ENCODE peak calls at places on chromosomes 3 and 15, in six cellular contexts. R is IMR-90, B is neuronal stem cell, V is H1, O is trophoblast cell, Q is mesenchymal stem cell. M is an unnamed sample.

GRCh38 chr3:139450155-139450554 is 26.2 kb downstream of the RBP2 start:
- DNase-seq in Q (no peak), V (no peak), R (no peak), O (no peak), B (no peak), M (no peak)

GRCh38 chr3:45100998-45101407 is 45.2 kb downstream of the CDCP1 start:
- DNase-seq in V (no peak), O (no peak), R (peak), B (no peak), Q (peak), M (no peak)

GRCh38 chr15:70470556-70471191 is 292.7 kb downstream of the UACA start:
- DNase-seq in R (no peak), Q (no peak), V (no peak), B (no peak), O (peak), M (no peak)

GRCh38 chr3:171878441-171879225 is 35.5 kb downstream of the TMEM212 start:
- DNase-seq in Q (peak), B (no peak), V (no peak), R (peak), O (no peak), M (no peak)

GRCh38 chr3:184526158-184526483 is 35.5 kb upstream of the EPHB3 start:
- DNase-seq in O (no peak), R (no peak), V (no peak), Q (no peak), B (no peak), M (no peak)

GRCh38 chr3:30934208-30934550 is 39.7 kb upstream of the GADL1 start:
- DNase-seq in O (no peak), V (no peak), B (no peak), Q (peak), R (peak), M (no peak)

GRCh38 chr15:98807262-98807661 is 158.9 kb downstream of the IGF1R start:
- DNase-seq in R (peak), Q (peak), B (no peak), V (no peak), O (no peak), M (no peak)

GRCh38 chr3:62242846-62243245 is 130.5 kb downstream of the FEZF2 start:
- DNase-seq in B (peak), O (no peak), V (no peak), Q (no peak), R (no peak), M (peak)

GRCh38 chr3:14914777-14915113 is 32.6 kb upstream of the NR2C2 start:
- DNase-seq in Q (no peak), V (no peak), B (no peak), O (no peak), R (no peak), M (peak)

GRCh38 chr15:101027273-101027901 is 108.2 kb downstream of the LRRK1 start:
- DNase-seq in B (no peak), Q (no peak), O (no peak), R (no peak), V (peak), M (peak)

GRCh38 chr3:143839980-143840379 is 8.3 kb downstream of the SLC9A9 start:
- DNase-seq in Q (no peak), O (no peak), B (no peak), R (no peak), V (no peak), M (no peak)

GRCh38 chr3:143843607-143844006 is 4.7 kb downstream of the SLC9A9 start:
- DNase-seq in O (no peak), B (no peak), Q (no peak), V (no peak), R (no peak), M (no peak)

GRCh38 chr3:143835312-143835711 is 13.0 kb downstream of the SLC9A9 start:
- DNase-seq in Q (no peak), R (no peak), V (no peak), O (no peak), B (no peak), M (no peak)

GRCh38 chr3:143840636-143841035 is 7.6 kb downstream of the SLC9A9 start:
- DNase-seq in R (no peak), V (no peak), B (no peak), Q (no peak), O (no peak), M (no peak)
- H2BK120ac ChIP-seq in R (no peak), V (no peak), B (no peak), Q (no peak), O (no peak), M (no peak)

GRCh38 chr15:22954326-22954725 is 25.8 kb downstream of the CYFIP1 start:
- DNase-seq in V (no peak), Q (no peak), R (no peak), O (no peak), B (no peak), M (no peak)
- H4K91ac ChIP-seq in V (no peak), Q (no peak), R (no peak), O (no peak), B (no peak), M (no peak)

DNA sequence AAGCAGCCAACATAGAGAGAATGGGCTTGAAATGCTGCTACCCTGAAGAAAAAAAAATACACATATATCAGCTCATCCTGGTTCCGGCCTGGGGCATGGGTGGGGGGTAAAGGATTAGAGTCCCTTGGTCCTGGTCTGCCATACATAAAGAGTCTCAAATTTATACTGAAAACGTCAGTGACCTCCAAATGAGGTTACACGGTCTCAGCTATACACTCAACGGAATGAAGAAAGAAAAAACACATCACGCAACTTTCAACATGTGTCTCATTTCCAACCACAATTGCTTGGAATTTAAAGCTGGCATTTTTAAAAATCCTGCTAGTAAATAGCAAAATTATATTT is 612.8 kb downstream of the MCTP2 start:
- DNase-seq in V (no peak), Q (no peak), B (peak), R (no peak), O (no peak), M (no peak)
- H2BK120ac ChIP-seq in V (peak), Q (no peak), B (no peak), R (no peak), O (peak), M (no peak)

GRCh38 chr15:73737506-73737905 is 15.6 kb downstream of the INSYN1 start:
- DNase-seq in O (no peak), V (no peak), R (no peak), B (no peak), Q (no peak), M (no peak)

GRCh38 chr15:73727330-73728018 is 25.7 kb downstream of the INSYN1 start:
- DNase-seq in B (no peak), R (peak), Q (peak), O (no peak), V (no peak), M (no peak)

DNA sequence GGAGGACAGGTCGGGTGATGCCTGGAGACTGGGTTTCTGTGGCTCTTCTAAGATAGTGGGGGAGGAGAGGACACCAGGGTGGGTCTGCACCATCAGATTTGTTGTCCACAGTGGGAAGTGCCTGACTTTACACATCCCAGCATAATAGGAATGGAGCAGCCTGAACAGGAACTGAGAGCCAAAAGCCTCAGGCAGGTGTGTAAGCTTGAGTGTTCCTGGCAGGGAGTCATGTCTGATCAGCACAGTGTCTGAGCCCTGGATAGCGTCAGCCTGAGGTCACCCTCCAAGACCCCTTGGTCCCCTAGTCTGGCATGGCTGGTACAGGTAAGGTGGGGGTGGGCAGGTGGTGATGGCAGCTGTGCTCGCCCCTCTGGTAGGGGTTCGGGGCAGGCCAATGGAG is 20.2 kb downstream of the INSYN1 start:
- DNase-seq in O (no peak), B (no peak), Q (no peak), R (no peak), V (no peak), M (no peak)
- H4K91ac ChIP-seq in O (no peak), B (no peak), Q (no peak), R (no peak), V (no peak), M (no peak)

GRCh38 chr3:8239095-8239494 is 262.5 kb upstream of the LMCD1 start:
- DNase-seq in B (no peak), Q (no peak), R (no peak), O (no peak), V (no peak), M (no peak)
- H2BK120ac ChIP-seq in B (no peak), Q (no peak), R (no peak), O (no peak), V (no peak), M (no peak)

DNA sequence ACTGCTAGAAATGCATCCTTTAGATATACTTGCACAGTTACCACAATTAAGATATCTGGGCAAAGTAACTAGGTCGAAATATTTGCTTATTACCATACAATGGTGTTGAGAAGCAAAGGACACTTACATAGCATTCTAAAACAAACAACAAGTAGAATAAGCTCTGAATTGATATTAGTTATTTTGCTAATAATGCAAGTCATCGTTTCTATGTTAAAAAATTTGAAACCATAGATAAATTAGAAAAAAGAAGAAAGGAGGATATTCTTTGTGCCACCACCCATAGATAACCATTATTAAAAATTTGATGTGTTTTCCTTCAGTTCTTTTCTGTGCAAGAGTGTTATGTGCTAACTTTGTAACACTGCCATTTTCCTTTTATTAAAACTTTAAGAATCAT is 435.3 kb downstream of the RBMS3 start:
- DNase-seq in O (no peak), Q (no peak), V (no peak), R (no peak), B (no peak), M (no peak)
- H4K91ac ChIP-seq in O (no peak), Q (no peak), V (no peak), R (no peak), B (no peak), M (no peak)

GRCh38 chr3:148750296-148750695 is 52.6 kb downstream of the AGTR1 start:
- DNase-seq in Q (no peak), R (no peak), O (no peak), B (no peak), V (no peak), M (no peak)

GRCh38 chr3:148741219-148741618 is 43.5 kb downstream of the AGTR1 start:
- DNase-seq in O (no peak), R (no peak), Q (no peak), V (no peak), B (no peak), M (no peak)

GRCh38 chr3:148742127-148742526 is 44.4 kb downstream of the AGTR1 start:
- DNase-seq in V (no peak), Q (no peak), B (peak), O (no peak), R (no peak), M (no peak)

GRCh38 chr3:148748323-148748722 is 50.6 kb downstream of the AGTR1 start:
- DNase-seq in R (no peak), B (no peak), Q (no peak), V (no peak), O (no peak), M (no peak)

GRCh38 chr3:148746053-148746452 is 48.4 kb downstream of the AGTR1 start:
- DNase-seq in O (no peak), R (no peak), B (no peak), Q (no peak), V (no peak), M (no peak)
- H2BK120ac ChIP-seq in O (no peak), R (no peak), B (no peak), Q (no peak), V (no peak), M (no peak)

DNA sequence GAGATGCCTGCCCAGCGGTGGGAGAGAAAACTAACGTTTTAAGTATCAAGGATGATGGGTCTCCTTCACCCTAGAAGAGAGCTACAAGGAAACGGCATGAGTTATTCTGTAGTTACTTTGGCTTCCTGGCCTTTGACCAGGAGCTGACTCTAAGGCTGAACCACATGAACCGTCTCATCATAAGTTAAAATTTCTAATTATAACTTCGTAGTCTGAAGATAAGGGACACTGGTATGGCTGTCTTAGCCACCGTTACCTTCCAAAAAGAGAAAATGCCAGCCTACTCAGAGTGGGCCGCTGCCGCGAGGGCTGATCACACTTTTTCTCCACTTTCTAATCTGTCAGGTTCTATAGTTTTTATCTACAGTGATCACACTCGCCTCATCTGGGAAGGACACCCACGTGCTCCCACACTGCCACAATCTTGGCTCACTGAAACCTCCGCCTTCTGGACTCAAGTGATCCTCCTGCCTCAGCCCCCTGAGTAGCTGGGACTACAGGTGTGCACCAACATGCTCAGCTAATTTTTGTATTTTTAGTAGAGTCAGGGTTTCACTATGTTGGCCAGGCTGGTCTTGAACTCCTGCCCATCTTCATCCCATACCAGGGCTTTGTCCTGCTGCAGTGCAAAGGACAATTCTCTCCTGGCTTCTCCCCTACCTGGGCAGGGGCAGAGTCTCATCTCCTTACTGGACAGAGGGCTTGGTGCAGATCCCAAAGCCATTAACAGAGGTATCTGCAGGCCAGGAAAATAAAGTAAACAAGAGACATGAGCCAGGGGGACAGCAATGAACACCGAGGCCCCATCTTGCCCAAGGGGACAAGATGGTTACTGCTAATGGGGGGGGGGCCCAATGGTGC is 73.4 kb downstream of the RFTN1 start:
- DNase-seq in Q (no peak), R (no peak), B (no peak), O (no peak), V (no peak), M (no peak)
- H4K91ac ChIP-seq in Q (peak), R (peak), B (no peak), O (no peak), V (no peak), M (no peak)

GRCh38 chr3:100492059-100492809 is at the start of gene TMEM45A:
- DNase-seq in B (peak), R (peak), V (peak), Q (peak), O (peak), M (peak)
- H2BK120ac ChIP-seq in B (no peak), R (peak), V (no peak), Q (no peak), O (no peak), M (no peak)

GRCh38 chr15:33837294-33837693 is 131.0 kb upstream of the CHRM5 start:
- DNase-seq in B (no peak), R (no peak), O (no peak), Q (no peak), V (no peak), M (no peak)

GRCh38 chr15:33834892-33835730 is 133.2 kb upstream of the CHRM5 start:
- DNase-seq in O (no peak), V (peak), Q (no peak), R (no peak), B (no peak), M (peak)

GRCh38 chr15:33831646-33832045 is 136.7 kb upstream of the CHRM5 start:
- DNase-seq in B (no peak), R (no peak), V (no peak), Q (no peak), O (no peak), M (no peak)
- H4K91ac ChIP-seq in B (no peak), R (no peak), V (no peak), Q (no peak), O (no peak), M (no peak)

M was measured in H9.